ENCODE peak calls at places on chromosomes 4 and X, in nine cellular contexts. S is right cardiac atrium; J is omental fat pad; Y is brain microvascular endothelial cell; G is activated CD4-positive, alpha-beta T cell treated with anti-CD3 and anti-CD28 coated beads, Interleukin-2, amount 50 U/mL, for 48 hours; D is AG10803; U is NCI-H1105 treated with DMSO at 0.1 percent for 48 hours; H is heart right ventricle; I is ecto neural progenitor cell. X is an unnamed sample.

GRCh38 chrX:120727911-120728310 is 98.1 kb upstream of the C1GALT1C1 start:
- DNase-seq in S (no peak), J (no peak), Y (no peak), G (no peak), D (peak), U (no peak), H (no peak), I (no peak), X (no peak)

GRCh38 chr4:30717208-30718020 is 2.8 kb upstream of the PCDH7 start:
- DNase-seq in S (peak), J (no peak), Y (peak), G (no peak), D (peak), U (peak), H (peak), I (peak), X (peak)

GRCh38 chr4:45554423-45554822 is 569.4 kb downstream of the GABRG1 start:
- DNase-seq in S (no peak), J (no peak), Y (no peak), G (no peak), D (no peak), U (no peak), H (no peak), I (no peak), X (no peak)

GRCh38 chrX:109826954-109827708 is 94.1 kb upstream of the ACSL4 start:
- DNase-seq in S (no peak), J (no peak), Y (peak), G (no peak), D (peak), U (no peak), H (no peak), I (no peak), X (no peak)

GRCh38 chr4:185779520-185779919 is 32.5 kb downstream of the SORBS2 start:
- DNase-seq in S (no peak), J (no peak), Y (peak), G (no peak), D (peak), U (no peak), H (no peak), I (no peak), X (peak)

GRCh38 chrX:71989768-71990167 is 79.1 kb downstream of the NHSL2 start:
- DNase-seq in S (peak), J (no peak), Y (peak), G (no peak), D (peak), U (no peak), H (peak), I (no peak), X (no peak)

GRCh38 chr4:176760468-176760867 is 32.3 kb downstream of the VEGFC start:
- DNase-seq in S (no peak), J (no peak), Y (no peak), G (no peak), D (no peak), U (no peak), H (no peak), I (no peak), X (no peak)

GRCh38 chr4:66927937-66928336 is 617.4 kb downstream of the CENPC start:
- DNase-seq in S (no peak), J (no peak), Y (no peak), G (no peak), D (no peak), U (peak), H (no peak), I (no peak), X (peak)

GRCh38 chr4:1615786-1616573 is 68.1 kb downstream of the FAM53A start:
- DNase-seq in S (peak), J (no peak), Y (no peak), G (no peak), D (no peak), U (no peak), H (no peak), I (no peak), X (no peak)

GRCh38 chrX:358651-359143 is 28.0 kb downstream of the PPP2R3B start:
- DNase-seq in S (peak), J (no peak), Y (no peak), G (no peak), D (no peak), U (no peak), H (no peak), I (no peak), X (no peak)

GRCh38 chrX:150449313-150449712 is 86.2 kb downstream of the MAMLD1 start:
- DNase-seq in S (no peak), J (no peak), Y (no peak), G (no peak), D (no peak), U (no peak), H (no peak), I (no peak), X (no peak)

GRCh38 chrX:31609130-31609529 is 537.3 kb upstream of the FTHL17 start:
- DNase-seq in S (no peak), J (no peak), Y (peak), G (no peak), D (peak), U (no peak), H (no peak), I (no peak), X (no peak)

GRCh38 chr4:127203561-127204260 is 429.0 kb upstream of the INTU start:
- DNase-seq in S (no peak), J (no peak), Y (peak), G (no peak), D (peak), U (no peak), H (no peak), I (no peak), X (no peak)

GRCh38 chr4:36235306-36235705 is 9.0 kb downstream of the ARAP2 start:
- DNase-seq in S (no peak), J (no peak), Y (peak), G (no peak), D (no peak), U (no peak), H (no peak), I (no peak), X (no peak)

GRCh38 chr4:7647932-7648812 is 213.4 kb upstream of the PSAPL1 start:
- DNase-seq in S (no peak), J (no peak), Y (peak), G (no peak), D (peak), U (no peak), H (no peak), I (no peak), X (no peak)

GRCh38 chr4:184688447-184688846 is 38.9 kb downstream of the PRIMPOL start:
- DNase-seq in S (no peak), J (no peak), Y (peak), G (peak), D (peak), U (no peak), H (no peak), I (no peak), X (no peak)

GRCh38 chrX:78124304-78124703 is 15.1 kb downstream of the TAF9B start:
- DNase-seq in S (no peak), J (no peak), Y (no peak), G (no peak), D (no peak), U (no peak), H (no peak), I (no peak), X (no peak)

GRCh38 chrX:123927845-123928244 is 33.7 kb upstream of the STAG2 start:
- DNase-seq in S (no peak), J (no peak), Y (no peak), G (no peak), D (no peak), U (no peak), H (no peak), I (no peak), X (no peak)

GRCh38 chrX:38654302-38654701 is 93.0 kb downstream of the TSPAN7 start:
- DNase-seq in S (no peak), J (no peak), Y (peak), G (no peak), D (peak), U (peak), H (peak), I (no peak), X (no peak)

GRCh38 chr4:7540216-7540615 is 105.5 kb upstream of the PSAPL1 start:
- DNase-seq in S (no peak), J (no peak), Y (no peak), G (no peak), D (no peak), U (no peak), H (no peak), I (no peak), X (no peak)

GRCh38 chr4:173531085-173531965 is 1.3 kb upstream of the HAND2 start:
- DNase-seq in S (peak), J (no peak), Y (no peak), G (no peak), D (no peak), U (no peak), H (peak), I (peak), X (peak)

GRCh38 chrX:108511721-108512120 is 72.1 kb downstream of the COL4A5 start:
- DNase-seq in S (no peak), J (no peak), Y (peak), G (no peak), D (no peak), U (no peak), H (no peak), I (no peak), X (no peak)